ENCODE peak calls at places on chromosomes 4 and X, in eight cellular contexts. Y is neural crest cell, I is cardiac fibroblast, Z is stomach, G is COR-L47, J is uterus, W is H7, T is Daoy. X is an unnamed sample.

GRCh38 chrX:9390693-9391368 is 74.0 kb upstream of the TBL1X start:
- DNase-seq in Y (no peak), I (no peak), Z (no peak), G (no peak), J (no peak), W (no peak), T (no peak), X (no peak)

GRCh38 chr4:173171098-173171497 is 2.5 kb downstream of the GALNT7 start:
- DNase-seq in Y (no peak), I (peak), Z (no peak), G (peak), J (no peak), W (peak), T (no peak), X (no peak)

GRCh38 chrX:134025986-134026731 is 40.8 kb upstream of the GPC3 start:
- DNase-seq in Y (no peak), I (peak), Z (no peak), G (no peak), J (no peak), W (peak), T (no peak), X (no peak)

GRCh38 chrX:154445776-154446175 is 1.8 kb downstream of the FAM50A start:
- DNase-seq in Y (no peak), I (no peak), Z (no peak), G (no peak), J (no peak), W (no peak), T (no peak), X (no peak)

GRCh38 chr4:173345648-173346047 is 11.5 kb upstream of the HMGB2 start:
- DNase-seq in Y (no peak), I (no peak), Z (no peak), G (no peak), J (no peak), W (no peak), T (no peak), X (no peak)

GRCh38 chr4:139300431-139301142 is 718 bp upstream of the NAA15 start:
- DNase-seq in Y (no peak), I (peak), Z (no peak), G (no peak), J (no peak), W (peak), T (peak), X (no peak)

GRCh38 chr4:1403591-1404572 is 2.4 kb downstream of the NKX1-1 start:
- DNase-seq in Y (no peak), I (no peak), Z (peak), G (no peak), J (peak), W (peak), T (peak), X (no peak)

GRCh38 chrX:72540318-72540717 is 32.3 kb downstream of the HDAC8 start:
- DNase-seq in Y (no peak), I (peak), Z (no peak), G (peak), J (no peak), W (no peak), T (no peak), X (no peak)

GRCh38 chr4:165355900-165356300 is 22.9 kb upstream of the CPE start:
- DNase-seq in Y (peak), I (peak), Z (no peak), G (peak), J (no peak), W (peak), T (no peak), X (no peak)

GRCh38 chr4:73676136-73676535 is 55.9 kb upstream of the RASSF6 start:
- DNase-seq in Y (no peak), I (no peak), Z (no peak), G (no peak), J (no peak), W (no peak), T (no peak), X (no peak)

GRCh38 chrX:32673193-32673592 is 538.2 kb downstream of the DMD start:
- DNase-seq in Y (no peak), I (peak), Z (no peak), G (no peak), J (no peak), W (peak), T (no peak), X (no peak)

GRCh38 chr4:10051536-10052135 is 30.3 kb upstream of the SLC2A9 start:
- DNase-seq in Y (no peak), I (no peak), Z (no peak), G (no peak), J (no peak), W (no peak), T (no peak), X (no peak)

GRCh38 chrX:38732866-38733265 is 68.4 kb upstream of the MID1IP1 start:
- DNase-seq in Y (no peak), I (no peak), Z (no peak), G (no peak), J (no peak), W (no peak), T (peak), X (no peak)

GRCh38 chr4:172344266-172344772 is 531.1 kb downstream of the GALNTL6 start:
- DNase-seq in Y (no peak), I (no peak), Z (no peak), G (no peak), J (no peak), W (no peak), T (no peak), X (no peak)

GRCh38 chr4:123257563-123257962 is 139.0 kb upstream of the SPRY1 start:
- DNase-seq in Y (no peak), I (no peak), Z (no peak), G (no peak), J (no peak), W (no peak), T (no peak), X (no peak)

GRCh38 chr4:129387666-129388065 is 291.7 kb downstream of the C4orf33 start:
- DNase-seq in Y (no peak), I (no peak), Z (no peak), G (no peak), J (no peak), W (no peak), T (no peak), X (no peak)

GRCh38 chr4:158823461-158823873 is 54.6 kb downstream of the FNIP2 start:
- DNase-seq in Y (no peak), I (peak), Z (no peak), G (no peak), J (no peak), W (no peak), T (no peak), X (no peak)

X was measured in activated T-helper 1 cell treated with Interleukin-2 at 50 U/mL for 16 hours.